ENCODE peak calls at places on chromosomes 12 and 14, in eight cellular contexts. One of them, this sample, is unnamed.
A peak's percentile ranks its signal among the peaks of the same experiment; 100 is the strongest.

GRCh38 chr12:67137256-67137655 is 131.9 kb upstream of the CAND1 start:
- DNase-seq in fibroblast of the aortic adventitia: peak; percentile 8
- DNase-seq in astrocyte: no peak
- DNase-seq in choroid plexus epithelial cell: no peak
- DNase-seq in vagina: no peak
- DNase-seq in AG09309: no peak
- DNase-seq in IMR-90: no peak
- DNase-seq in epithelial cell of esophagus: peak; percentile 86
- DNase-seq in this sample: no peak

GRCh38 chr12:53289891-53290290 is 5.5 kb upstream of the PFDN5 start:
- DNase-seq in fibroblast of the aortic adventitia: peak; percentile 29
- DNase-seq in astrocyte: peak; percentile 12
- DNase-seq in choroid plexus epithelial cell: no peak
- DNase-seq in vagina: no peak
- DNase-seq in AG09309: no peak
- DNase-seq in IMR-90: peak; percentile 52
- DNase-seq in epithelial cell of esophagus: no peak
- DNase-seq in this sample: no peak

GRCh38 chr14:22939684-22940083 is 10.5 kb upstream of the PRMT5 start:
- DNase-seq in fibroblast of the aortic adventitia: peak; percentile 33
- DNase-seq in astrocyte: peak; percentile 41
- DNase-seq in choroid plexus epithelial cell: peak; percentile 28
- DNase-seq in vagina: no peak
- DNase-seq in AG09309: peak; percentile 28
- DNase-seq in IMR-90: peak; percentile 86
- DNase-seq in epithelial cell of esophagus: no peak
- DNase-seq in this sample: no peak

GRCh38 chr14:64830961-64831360 is 48.7 kb downstream of the SPTB start:
- DNase-seq in fibroblast of the aortic adventitia: no peak
- DNase-seq in astrocyte: no peak
- DNase-seq in choroid plexus epithelial cell: no peak
- DNase-seq in vagina: no peak
- DNase-seq in AG09309: no peak
- DNase-seq in IMR-90: no peak
- DNase-seq in epithelial cell of esophagus: no peak
- DNase-seq in this sample: no peak

GRCh38 chr14:67532998-67533753 is at the start of gene PLEKHH1:
- DNase-seq in fibroblast of the aortic adventitia: peak; percentile 48
- DNase-seq in astrocyte: peak; percentile 67
- DNase-seq in choroid plexus epithelial cell: peak; percentile 61
- DNase-seq in vagina: no peak
- DNase-seq in AG09309: no peak
- DNase-seq in IMR-90: peak; percentile 57
- DNase-seq in epithelial cell of esophagus: peak; percentile 84
- DNase-seq in this sample: peak; percentile 27

GRCh38 chr12:1993871-1994371 is 10.3 kb downstream of the DCP1B start:
- DNase-seq in fibroblast of the aortic adventitia: peak; percentile 47
- DNase-seq in astrocyte: peak; percentile 85
- DNase-seq in choroid plexus epithelial cell: peak; percentile 87
- DNase-seq in vagina: no peak
- DNase-seq in AG09309: peak; percentile 78
- DNase-seq in IMR-90: peak; percentile 95
- DNase-seq in epithelial cell of esophagus: peak; percentile 74
- DNase-seq in this sample: no peak

GRCh38 chr12:52082988-52083637 is 3.6 kb downstream of the SMIM41 start:
- DNase-seq in fibroblast of the aortic adventitia: peak; percentile 71
- DNase-seq in astrocyte: peak; percentile 34
- DNase-seq in choroid plexus epithelial cell: peak; percentile 77
- DNase-seq in vagina: no peak
- DNase-seq in AG09309: no peak
- DNase-seq in IMR-90: peak; percentile 71
- DNase-seq in epithelial cell of esophagus: peak; percentile 41
- DNase-seq in this sample: no peak

GRCh38 chr12:23141335-23141734 is 516.4 kb downstream of the ETNK1 start:
- DNase-seq in fibroblast of the aortic adventitia: no peak
- DNase-seq in astrocyte: no peak
- DNase-seq in choroid plexus epithelial cell: no peak
- DNase-seq in vagina: no peak
- DNase-seq in AG09309: no peak
- DNase-seq in IMR-90: no peak
- DNase-seq in epithelial cell of esophagus: no peak
- DNase-seq in this sample: no peak

GRCh38 chr12:21054334-21054733 is 76.7 kb upstream of the SLCO1B1 start:
- DNase-seq in fibroblast of the aortic adventitia: peak; percentile 24
- DNase-seq in astrocyte: peak; percentile 11
- DNase-seq in choroid plexus epithelial cell: peak; percentile 56
- DNase-seq in vagina: no peak
- DNase-seq in AG09309: no peak
- DNase-seq in IMR-90: no peak
- DNase-seq in epithelial cell of esophagus: no peak
- DNase-seq in this sample: peak; percentile 17

GRCh38 chr14:55807536-55807935 is 227.5 kb downstream of the KTN1 start:
- DNase-seq in fibroblast of the aortic adventitia: no peak
- DNase-seq in astrocyte: no peak
- DNase-seq in choroid plexus epithelial cell: no peak
- DNase-seq in vagina: no peak
- DNase-seq in AG09309: no peak
- DNase-seq in IMR-90: no peak
- DNase-seq in epithelial cell of esophagus: no peak
- DNase-seq in this sample: no peak

GRCh38 chr14:65850429-65851145 is 438.1 kb downstream of the FUT8 start:
- DNase-seq in fibroblast of the aortic adventitia: no peak
- DNase-seq in astrocyte: no peak
- DNase-seq in choroid plexus epithelial cell: no peak
- DNase-seq in vagina: no peak
- DNase-seq in AG09309: no peak
- DNase-seq in IMR-90: no peak
- DNase-seq in epithelial cell of esophagus: no peak
- DNase-seq in this sample: no peak

GRCh38 chr12:122537021-122537420 is 10.0 kb downstream of the KNTC1 start:
- DNase-seq in fibroblast of the aortic adventitia: no peak
- DNase-seq in astrocyte: peak; percentile 16
- DNase-seq in choroid plexus epithelial cell: no peak
- DNase-seq in vagina: no peak
- DNase-seq in AG09309: no peak
- DNase-seq in IMR-90: no peak
- DNase-seq in epithelial cell of esophagus: no peak
- DNase-seq in this sample: no peak

GRCh38 chr12:52010152-52010622 is 3.4 kb downstream of the TAMALIN start:
- DNase-seq in fibroblast of the aortic adventitia: peak; percentile 90
- DNase-seq in astrocyte: peak; percentile 73
- DNase-seq in choroid plexus epithelial cell: peak; percentile 94
- DNase-seq in vagina: no peak
- DNase-seq in AG09309: no peak
- DNase-seq in IMR-90: peak; percentile 83
- DNase-seq in epithelial cell of esophagus: no peak
- DNase-seq in this sample: no peak

GRCh38 chr12:64560395-64561301 is 49.6 kb upstream of the RASSF3 start:
- DNase-seq in fibroblast of the aortic adventitia: peak; percentile 95
- DNase-seq in astrocyte: peak; percentile 95
- DNase-seq in choroid plexus epithelial cell: peak; percentile 98
- DNase-seq in vagina: no peak
- DNase-seq in AG09309: peak; percentile 80
- DNase-seq in IMR-90: peak; percentile 100
- DNase-seq in epithelial cell of esophagus: peak; percentile 81
- DNase-seq in this sample: no peak

GRCh38 chr12:113152835-113153814 is 3.6 kb downstream of the CFAP73 start:
- DNase-seq in fibroblast of the aortic adventitia: peak; percentile 64
- DNase-seq in astrocyte: peak; percentile 56
- DNase-seq in choroid plexus epithelial cell: peak; percentile 73
- DNase-seq in vagina: no peak
- DNase-seq in AG09309: peak; percentile 33
- DNase-seq in IMR-90: peak; percentile 65
- DNase-seq in epithelial cell of esophagus: peak; percentile 83
- DNase-seq in this sample: peak; percentile 63

GRCh38 chr14:22163051-22163450 is 426.0 kb downstream of the DAD1 start:
- DNase-seq in fibroblast of the aortic adventitia: no peak
- DNase-seq in astrocyte: no peak
- DNase-seq in choroid plexus epithelial cell: peak; percentile 58
- DNase-seq in vagina: no peak
- DNase-seq in AG09309: no peak
- DNase-seq in IMR-90: peak; percentile 45
- DNase-seq in epithelial cell of esophagus: peak; percentile 39
- DNase-seq in this sample: no peak

GRCh38 chr12:96375841-96376249 is 24.4 kb downstream of the CDK17 start:
- DNase-seq in fibroblast of the aortic adventitia: peak; percentile 36
- DNase-seq in astrocyte: no peak
- DNase-seq in choroid plexus epithelial cell: no peak
- DNase-seq in vagina: no peak
- DNase-seq in AG09309: no peak
- DNase-seq in IMR-90: no peak
- DNase-seq in epithelial cell of esophagus: no peak
- DNase-seq in this sample: no peak

GRCh38 chr14:56244138-56244789 is 126.1 kb downstream of the PELI2 start:
- DNase-seq in fibroblast of the aortic adventitia: peak; percentile 91
- DNase-seq in astrocyte: peak; percentile 90
- DNase-seq in choroid plexus epithelial cell: peak; percentile 50
- DNase-seq in vagina: no peak
- DNase-seq in AG09309: peak; percentile 74
- DNase-seq in IMR-90: peak; percentile 94
- DNase-seq in epithelial cell of esophagus: peak; percentile 58
- DNase-seq in this sample: no peak

GRCh38 chr12:109385339-109386078 is 37.8 kb downstream of the MYO1H start:
- DNase-seq in fibroblast of the aortic adventitia: peak; percentile 79
- DNase-seq in astrocyte: peak; percentile 31
- DNase-seq in choroid plexus epithelial cell: peak; percentile 68
- DNase-seq in vagina: no peak
- DNase-seq in AG09309: peak; percentile 29
- DNase-seq in IMR-90: peak; percentile 53
- DNase-seq in epithelial cell of esophagus: peak; percentile 71
- DNase-seq in this sample: no peak

GRCh38 chr14:50530358-50530757 is 2.0 kb downstream of the MAP4K5 start:
- DNase-seq in fibroblast of the aortic adventitia: peak; percentile 49
- DNase-seq in astrocyte: peak; percentile 62
- DNase-seq in choroid plexus epithelial cell: peak; percentile 51
- DNase-seq in vagina: no peak
- DNase-seq in AG09309: no peak
- DNase-seq in IMR-90: peak; percentile 69
- DNase-seq in epithelial cell of esophagus: peak; percentile 50
- DNase-seq in this sample: no peak

GRCh38 chr12:93978553-93978952 is 169.8 kb upstream of the PLXNC1 start:
- DNase-seq in fibroblast of the aortic adventitia: peak; percentile 93
- DNase-seq in astrocyte: peak; percentile 74
- DNase-seq in choroid plexus epithelial cell: peak; percentile 88
- DNase-seq in vagina: no peak
- DNase-seq in AG09309: peak; percentile 86
- DNase-seq in IMR-90: peak; percentile 67
- DNase-seq in epithelial cell of esophagus: peak; percentile 87
- DNase-seq in this sample: no peak

DNA sequence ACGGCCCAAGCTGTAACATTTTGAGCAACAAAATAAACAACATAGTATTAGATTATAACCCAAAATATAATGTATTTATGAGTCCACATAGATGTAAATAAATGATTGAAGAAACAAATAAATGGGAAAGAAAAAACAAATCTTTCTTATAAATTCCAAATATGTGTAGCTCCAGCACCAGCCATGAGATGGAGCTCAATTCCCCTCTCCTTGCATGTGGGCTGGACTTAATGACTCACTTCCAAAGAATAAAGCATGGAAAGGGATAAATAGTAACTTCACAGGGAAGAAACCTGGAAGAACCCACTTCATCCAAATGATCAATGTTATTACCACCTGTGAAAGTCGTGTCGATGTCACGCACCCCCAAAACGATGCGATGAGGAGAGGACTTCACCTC is 158.8 kb downstream of the RPAP3 start:
- DNase-seq in fibroblast of the aortic adventitia: peak; percentile 72
- DNase-seq in astrocyte: peak; percentile 30
- DNase-seq in choroid plexus epithelial cell: peak; percentile 73
- DNase-seq in vagina: no peak
- DNase-seq in AG09309: peak; percentile 11
- DNase-seq in IMR-90: peak; percentile 69
- DNase-seq in epithelial cell of esophagus: peak; percentile 73
- DNase-seq in this sample: no peak
- TF ChIP-seq CTCF in fibroblast of the aortic adventitia: peak; percentile 66
- TF ChIP-seq CTCF in astrocyte: peak; percentile 53
- TF ChIP-seq CTCF in choroid plexus epithelial cell: peak; percentile 76
- TF ChIP-seq CTCF in vagina: no peak
- TF ChIP-seq CTCF in AG09309: peak; percentile 64
- TF ChIP-seq CTCF in IMR-90: peak; percentile 69
- TF ChIP-seq CTCF in epithelial cell of esophagus: peak; percentile 74
- TF ChIP-seq CTCF in this sample: peak; percentile 49

GRCh38 chr12:11578461-11578993 is 70.9 kb upstream of the ETV6 start:
- DNase-seq in fibroblast of the aortic adventitia: no peak
- DNase-seq in astrocyte: no peak
- DNase-seq in choroid plexus epithelial cell: no peak
- DNase-seq in vagina: no peak
- DNase-seq in AG09309: no peak
- DNase-seq in IMR-90: no peak
- DNase-seq in epithelial cell of esophagus: no peak
- DNase-seq in this sample: no peak
- H3K4me3 ChIP-seq in fibroblast of the aortic adventitia: no peak overlapping the region
- H3K4me3 ChIP-seq in astrocyte: no peak overlapping the region
- H3K4me3 ChIP-seq in choroid plexus epithelial cell: no peak overlapping the region
- H3K4me3 ChIP-seq in vagina: no peak overlapping the region
- H3K4me3 ChIP-seq in AG09309: no peak overlapping the region
- H3K4me3 ChIP-seq in IMR-90: no peak overlapping the region
- H3K4me3 ChIP-seq in epithelial cell of esophagus: no peak overlapping the region
- H3K4me3 ChIP-seq in this sample: no peak overlapping the region

GRCh38 chr14:36655054-36655381 is 6.6 kb upstream of the PAX9 start:
- DNase-seq in fibroblast of the aortic adventitia: no peak
- DNase-seq in astrocyte: no peak
- DNase-seq in choroid plexus epithelial cell: no peak
- DNase-seq in vagina: no peak
- DNase-seq in AG09309: no peak
- DNase-seq in IMR-90: no peak
- DNase-seq in epithelial cell of esophagus: no peak
- DNase-seq in this sample: no peak

GRCh38 chr14:36657409-36658090 is 4.1 kb upstream of the PAX9 start:
- DNase-seq in fibroblast of the aortic adventitia: no peak
- DNase-seq in astrocyte: no peak
- DNase-seq in choroid plexus epithelial cell: peak; percentile 8
- DNase-seq in vagina: no peak
- DNase-seq in AG09309: no peak
- DNase-seq in IMR-90: no peak
- DNase-seq in epithelial cell of esophagus: peak; percentile 48
- DNase-seq in this sample: no peak

GRCh38 chr14:36656769-36657408 is 4.8 kb upstream of the PAX9 start:
- DNase-seq in fibroblast of the aortic adventitia: no peak
- DNase-seq in astrocyte: no peak
- DNase-seq in choroid plexus epithelial cell: no peak
- DNase-seq in vagina: no peak
- DNase-seq in AG09309: no peak
- DNase-seq in IMR-90: no peak
- DNase-seq in epithelial cell of esophagus: no peak
- DNase-seq in this sample: no peak

GRCh38 chr14:36655571-36655962 is 6.1 kb upstream of the PAX9 start:
- DNase-seq in fibroblast of the aortic adventitia: no peak
- DNase-seq in astrocyte: no peak
- DNase-seq in choroid plexus epithelial cell: no peak
- DNase-seq in vagina: no peak
- DNase-seq in AG09309: no peak
- DNase-seq in IMR-90: no peak
- DNase-seq in epithelial cell of esophagus: no peak
- DNase-seq in this sample: no peak

GRCh38 chr14:36655963-36656768 is 5.5 kb upstream of the PAX9 start:
- DNase-seq in fibroblast of the aortic adventitia: no peak
- DNase-seq in astrocyte: no peak
- DNase-seq in choroid plexus epithelial cell: peak; percentile 8
- DNase-seq in vagina: no peak
- DNase-seq in AG09309: no peak
- DNase-seq in IMR-90: no peak
- DNase-seq in epithelial cell of esophagus: peak; percentile 73
- DNase-seq in this sample: no peak
- TF ChIP-seq CTCF in fibroblast of the aortic adventitia: peak; percentile 14
- TF ChIP-seq CTCF in astrocyte: peak; percentile 20
- TF ChIP-seq CTCF in choroid plexus epithelial cell: peak; percentile 51
- TF ChIP-seq CTCF in vagina: no peak
- TF ChIP-seq CTCF in AG09309: peak; percentile 53
- TF ChIP-seq CTCF in IMR-90: peak; percentile 32
- TF ChIP-seq CTCF in epithelial cell of esophagus: peak; percentile 81
- TF ChIP-seq CTCF in this sample: peak; percentile 13

GRCh38 chr14:74083161-74083560 is 1.1 kb downstream of the ALDH6A1 start:
- DNase-seq in fibroblast of the aortic adventitia: no peak
- DNase-seq in astrocyte: no peak
- DNase-seq in choroid plexus epithelial cell: no peak
- DNase-seq in vagina: no peak
- DNase-seq in AG09309: no peak
- DNase-seq in IMR-90: peak; percentile 13
- DNase-seq in epithelial cell of esophagus: no peak
- DNase-seq in this sample: no peak
- H3K4me3 ChIP-seq in fibroblast of the aortic adventitia: peak overlapping the region; percentile 97
- H3K4me3 ChIP-seq in astrocyte: no peak overlapping the region
- H3K4me3 ChIP-seq in choroid plexus epithelial cell: peak overlapping the region; percentile 8
- H3K4me3 ChIP-seq in vagina: peak overlapping the region; percentile 89
- H3K4me3 ChIP-seq in AG09309: peak overlapping the region; percentile 69
- H3K4me3 ChIP-seq in IMR-90: peak overlapping the region; percentile 68
- H3K4me3 ChIP-seq in epithelial cell of esophagus: peak overlapping the region; percentile 93
- H3K4me3 ChIP-seq in this sample: peak overlapping the region; percentile 98